ENCODE peak calls at places on chromosomes 7 and 10, in four cellular contexts. V, P, L and Q are unnamed samples.
A peak's percentile ranks its signal among the peaks of the same experiment; 100 is the strongest.

GRCh38 chr10:93757136-93757535 is 600 bp upstream of the LGI1 start:
- DNase-seq in L (no peak), P (no peak), V (no peak), Q (no peak)

GRCh38 chr10:3803884-3804741 is 19.1 kb upstream of the KLF6 start:
- DNase-seq in P (peak; percentile 13), V (no peak), L (peak; percentile 33), Q (no peak)

GRCh38 chr7:73971701-73972341 is 56.2 kb upstream of the ELN start:
- DNase-seq in P (no peak), V (peak; percentile 38), L (no peak), Q (no peak)

GRCh38 chr7:26440993-26441636 is 149.5 kb downstream of the SNX10 start:
- DNase-seq in P (no peak), L (no peak), V (no peak), Q (peak; percentile 14)

GRCh38 chr7:83036721-83037380 is 125.8 kb downstream of the PCLO start:
- DNase-seq in V (no peak), P (no peak), L (no peak), Q (no peak)

GRCh38 chr10:44911081-44911540 is at the start of gene TMEM72:
- DNase-seq in V (no peak), L (peak; percentile 50), P (no peak), Q (peak; percentile 66)

GRCh38 chr7:47757946-47758371 is 176.0 kb upstream of the TNS3 start:
- DNase-seq in V (no peak), P (peak; percentile 73), L (no peak), Q (no peak)

GRCh38 chr10:1661861-1662260 is 75.5 kb downstream of the ADARB2 start:
- DNase-seq in L (no peak), V (no peak), P (no peak), Q (no peak)

GRCh38 chr7:106216517-106217088 is 68.2 kb downstream of the NAMPT start:
- DNase-seq in V (no peak), P (peak; percentile 97), L (peak; percentile 55), Q (no peak)

GRCh38 chr7:102189756-102190155 is 96.9 kb upstream of the SH2B2 start:
- DNase-seq in L (no peak), P (no peak), V (no peak), Q (no peak)

GRCh38 chr10:53606951-53607350 is 834.4 kb upstream of the MBL2 start:
- DNase-seq in P (no peak), V (no peak), L (no peak), Q (no peak)

GRCh38 chr7:121761399-121761798 is 111.6 kb upstream of the PTPRZ1 start:
- DNase-seq in P (no peak), V (no peak), L (no peak), Q (no peak)

GRCh38 chr7:88300401-88300800 is 6.3 kb downstream of the STEAP4 start:
- DNase-seq in L (no peak), V (no peak), P (no peak), Q (no peak)

GRCh38 chr10:3226960-3227724 is 54.6 kb upstream of the PITRM1 start:
- DNase-seq in V (no peak), P (peak; percentile 79), L (no peak), Q (no peak)

GRCh38 chr7:1994931-1995330 is 237.8 kb downstream of the MAD1L1 start:
- DNase-seq in L (no peak), V (no peak), P (no peak), Q (no peak)

GRCh38 chr10:14093735-14094484 is 236.8 kb downstream of the FRMD4A start:
- DNase-seq in L (no peak), P (peak; percentile 66), V (no peak), Q (no peak)

GRCh38 chr10:22893776-22894175 is 34.1 kb upstream of the ARMC3 start:
- DNase-seq in L (no peak), P (no peak), V (no peak), Q (no peak)

GRCh38 chr7:92778972-92779371 is 57.4 kb downstream of the CDK6 start:
- DNase-seq in V (no peak), L (no peak), P (peak; percentile 85), Q (no peak)

GRCh38 chr7:85415743-85416142 is 228.9 kb upstream of the SEMA3D start:
- DNase-seq in L (no peak), V (no peak), P (no peak), Q (peak; percentile 75)

GRCh38 chr10:36224431-36224985 is 582.4 kb upstream of the FZD8 start:
- DNase-seq in P (peak; percentile 19), L (no peak), V (no peak), Q (no peak)

GRCh38 chr7:111954474-111955311 is 251.5 kb downstream of the DOCK4 start:
- DNase-seq in L (no peak), V (no peak), P (no peak), Q (no peak)

GRCh38 chr7:122676466-122676865 is 22.5 kb downstream of the RNF133 start:
- DNase-seq in L (no peak), V (no peak), P (no peak), Q (no peak)

GRCh38 chr7:112892263-112892662 is 102.1 kb upstream of the TMEM168 start:
- DNase-seq in L (no peak), V (no peak), P (peak; percentile 65), Q (no peak)

DNA sequence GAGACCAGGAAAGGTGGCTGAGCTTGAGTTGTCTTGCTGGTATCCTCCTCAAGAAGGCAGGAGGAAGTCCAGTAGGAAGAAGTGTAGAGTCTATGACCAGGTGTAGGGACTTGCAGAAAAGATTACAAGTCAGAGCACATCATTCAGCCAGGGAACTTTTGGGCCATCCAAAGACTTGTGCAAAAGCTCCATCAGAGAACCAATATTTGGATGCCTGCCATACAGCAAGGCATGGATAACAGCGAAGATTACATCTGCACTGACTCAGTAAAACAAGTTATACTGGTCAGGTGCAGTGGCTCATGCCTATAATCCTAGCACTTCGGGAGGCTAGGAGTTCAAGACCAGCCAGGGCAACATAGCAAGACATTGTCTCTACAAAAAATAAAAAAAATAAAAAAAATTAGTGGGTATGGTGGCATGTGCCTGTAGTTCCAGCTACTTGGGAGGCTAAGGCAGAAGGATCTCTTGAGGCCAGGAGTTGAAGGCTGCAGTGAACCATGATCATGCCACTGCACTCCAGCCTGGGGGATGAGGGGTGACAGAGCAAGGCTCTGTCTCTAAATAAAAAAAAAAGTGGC is 13.2 kb upstream of the NMT2 start:
- DNase-seq in P (no peak), L (no peak), V (no peak), Q (no peak)
- H3K27me3 ChIP-seq in P (peaks cover 3% of the 10 kb centered on the region), L (peaks cover 8% of the 10 kb centered on the region), V (no peaks in the 10 kb centered on the region), Q (no peaks in the 10 kb centered on the region)

DNA sequence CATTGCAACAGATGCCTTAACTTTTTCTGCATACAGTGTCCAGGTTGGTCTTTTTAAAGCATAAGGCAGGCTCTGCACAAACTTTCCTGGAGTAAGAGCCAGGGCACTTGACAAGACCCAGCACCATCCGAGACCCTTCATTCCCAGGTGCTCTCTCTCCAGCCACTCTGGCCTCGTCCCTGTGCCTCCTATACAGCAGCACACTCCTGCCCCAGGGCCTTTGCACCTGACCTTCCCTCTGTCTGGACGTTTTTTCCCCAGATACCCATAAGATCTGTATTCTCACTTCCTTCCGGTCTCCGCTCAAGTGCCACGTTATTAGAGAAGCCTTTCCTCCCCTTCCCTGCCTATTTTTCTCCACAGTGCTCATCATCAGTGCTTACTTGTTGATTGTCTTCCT is 25.6 kb downstream of the PYROXD2 start:
- DNase-seq in V (no peak), L (no peak), P (no peak), Q (no peak)
- TF ChIP-seq MAFK in V (no peak), L (no peak), P (no peak), Q (no peak)

GRCh38 chr7:155456517-155456771 is 1.5 kb upstream of the EN2 start:
- DNase-seq in V (no peak), P (no peak), L (no peak), Q (no peak)
- H3K27me3 ChIP-seq in V (peaks cover 99% of the 10 kb centered on the region), P (peaks cover 90% of the 10 kb centered on the region), L (peaks cover 74% of the 10 kb centered on the region), Q (peaks cover 78% of the 10 kb centered on the region)

GRCh38 chr7:107934991-107935770 is 44.2 kb downstream of the DLD start:
- DNase-seq in L (no peak), V (no peak), P (peak; percentile 80), Q (no peak)

GRCh38 chr7:107932851-107933250 is 41.9 kb downstream of the DLD start:
- DNase-seq in L (no peak), V (peak; percentile 66), P (no peak), Q (no peak)

GRCh38 chr7:107936312-107936711 is 45.3 kb downstream of the DLD start:
- DNase-seq in P (no peak), L (no peak), V (no peak), Q (no peak)

GRCh38 chr7:107933386-107934013 is 42.5 kb downstream of the DLD start:
- DNase-seq in V (no peak), L (no peak), P (no peak), Q (no peak)

GRCh38 chr7:107931740-107932515 is 40.9 kb downstream of the DLD start:
- DNase-seq in V (no peak), P (no peak), L (no peak), Q (no peak)
- TF ChIP-seq MAFK in V (no peak), P (no peak), L (no peak), Q (no peak)

GRCh38 chr10:100810091-100810834 is 64.9 kb downstream of the PAX2 start:
- DNase-seq in L (no peak), V (no peak), P (no peak), Q (no peak)

GRCh38 chr10:100807241-100808050 is 62.1 kb downstream of the PAX2 start:
- DNase-seq in L (no peak), P (no peak), V (no peak), Q (no peak)

GRCh38 chr10:100810835-100811116 is 65.4 kb downstream of the PAX2 start:
- DNase-seq in P (no peak), V (no peak), L (no peak), Q (no peak)

GRCh38 chr10:100811261-100811660 is 65.9 kb downstream of the PAX2 start:
- DNase-seq in V (no peak), L (no peak), P (no peak), Q (no peak)

GRCh38 chr10:100808851-100809250 is 63.5 kb downstream of the PAX2 start:
- DNase-seq in V (no peak), P (no peak), L (no peak), Q (no peak)
- H3K27me3 ChIP-seq in V (no peaks in the 10 kb centered on the region), P (peaks cover 75% of the 10 kb centered on the region), L (peaks cover 71% of the 10 kb centered on the region), Q (peaks cover 84% of the 10 kb centered on the region)

DNA sequence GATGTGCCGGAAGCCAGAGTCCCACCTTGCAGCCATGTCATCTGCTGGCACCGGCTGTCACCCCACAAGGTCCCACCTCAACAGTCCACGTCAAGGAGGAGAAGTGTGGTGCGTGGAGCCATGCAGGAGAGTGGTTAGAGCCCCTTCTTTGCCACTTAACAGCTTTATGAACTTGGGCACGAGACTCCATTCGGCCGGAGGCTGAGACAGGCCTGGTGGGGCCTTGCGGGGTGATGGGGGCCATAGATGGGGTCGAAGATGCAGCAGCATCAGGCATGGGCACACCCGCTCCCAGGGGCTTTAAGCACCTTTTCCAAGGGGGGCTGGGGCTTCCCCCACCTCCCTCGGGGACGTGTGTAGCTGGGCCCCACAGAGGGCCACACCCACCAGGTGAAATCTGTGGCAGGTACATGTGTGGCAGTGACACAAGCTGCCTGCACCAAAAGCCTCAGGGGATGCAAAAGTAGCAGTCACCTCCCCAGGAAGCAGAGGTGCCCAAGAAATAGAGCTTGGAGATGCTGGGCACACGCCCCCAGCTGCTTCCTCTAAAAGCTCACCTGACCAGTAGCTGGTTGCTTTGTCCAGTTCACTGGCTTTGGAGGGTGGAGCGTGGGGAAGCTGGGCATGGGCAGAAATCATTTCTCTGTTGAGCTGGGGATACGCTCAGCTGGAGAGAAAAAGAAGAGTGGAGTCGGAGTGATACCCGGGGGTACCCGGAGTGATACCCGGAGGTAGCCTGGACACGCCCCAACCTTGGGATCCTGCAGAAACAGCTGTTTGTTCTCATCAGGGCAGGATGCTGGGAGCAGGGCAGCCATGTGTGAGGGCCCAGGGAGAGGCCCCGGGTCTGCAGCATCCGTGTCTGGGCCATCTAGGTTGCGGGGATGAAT is 199.8 kb downstream of the EBF3 start:
- DNase-seq in L (no peak), V (no peak), P (no peak), Q (no peak)
- TF ChIP-seq MAFK in L (no peak), V (no peak), P (no peak), Q (no peak)

GRCh38 chr10:75451927-75452326 is 20.5 kb downstream of the LRMDA start:
- DNase-seq in V (no peak), L (no peak), P (no peak), Q (no peak)
- H3K27me3 ChIP-seq in V (peaks cover 29% of the 10 kb centered on the region), L (peaks cover 23% of the 10 kb centered on the region), P (peaks cover 11% of the 10 kb centered on the region), Q (no peaks in the 10 kb centered on the region)